ENCODE peak calls at places on chromosomes 5 and 9, in nine cellular contexts. K is HCT116, J is upper lobe of right lung, H is IMR-90, C is astrocyte of the cerebellum, L is Caco-2, Y is Peyer's patch, F is psoas muscle, U is breast epithelium. O is an unnamed sample.

GRCh38 chr5:125465703-125466102 is 719.3 kb upstream of the ZNF608 start:
- DNase-seq in K (no peak), J (no peak), H (no peak), C (no peak), L (no peak), Y (no peak), F (no peak), U (no peak), O (no peak)

GRCh38 chr9:121771418-121771817 is 120.0 kb downstream of the DAB2IP start:
- DNase-seq in K (no peak), J (peak), H (no peak), C (no peak), L (no peak), Y (peak), F (no peak), U (no peak), O (no peak)

GRCh38 chr9:113005777-113006176 is 6.2 kb downstream of the ZNF883 start:
- DNase-seq in K (no peak), J (no peak), H (no peak), C (no peak), L (no peak), Y (no peak), F (no peak), U (no peak), O (no peak)

GRCh38 chr9:131721096-131721495 is 18.8 kb downstream of the RAPGEF1 start:
- DNase-seq in K (no peak), J (no peak), H (no peak), C (no peak), L (no peak), Y (no peak), F (no peak), U (no peak), O (no peak)

GRCh38 chr5:61635271-61635670 is 303.2 kb downstream of the ZSWIM6 start:
- DNase-seq in K (no peak), J (no peak), H (no peak), C (no peak), L (no peak), Y (no peak), F (no peak), U (no peak), O (no peak)

GRCh38 chr9:37953775-37954437 is 50.0 kb upstream of the SLC25A51 start:
- DNase-seq in K (peak), J (no peak), H (peak), C (peak), L (no peak), Y (no peak), F (peak), U (no peak), O (peak)

GRCh38 chr5:116394186-116394867 is 180.3 kb downstream of the SEMA6A start:
- DNase-seq in K (no peak), J (no peak), H (peak), C (no peak), L (no peak), Y (no peak), F (no peak), U (no peak), O (no peak)

GRCh38 chr5:40682431-40683017 is 2.8 kb downstream of the PTGER4 start:
- DNase-seq in K (no peak), J (no peak), H (peak), C (no peak), L (no peak), Y (no peak), F (no peak), U (no peak), O (peak)

GRCh38 chr9:125066839-125067619 is 76.3 kb downstream of the SCAI start:
- DNase-seq in K (no peak), J (no peak), H (peak), C (no peak), L (no peak), Y (no peak), F (no peak), U (no peak), O (peak)

GRCh38 chr9:91426123-91426745 is 2.6 kb upstream of the NFIL3 start:
- DNase-seq in K (peak), J (no peak), H (peak), C (no peak), L (no peak), Y (no peak), F (no peak), U (no peak), O (peak)

GRCh38 chr5:10565785-10566506 is 2.1 kb downstream of the ANKRD33B start:
- DNase-seq in K (no peak), J (no peak), H (no peak), C (no peak), L (no peak), Y (no peak), F (no peak), U (no peak), O (no peak)

GRCh38 chr9:77725820-77726219 is 77.7 kb upstream of the GNA14 start:
- DNase-seq in K (no peak), J (no peak), H (no peak), C (no peak), L (no peak), Y (no peak), F (no peak), U (no peak), O (no peak)

GRCh38 chr5:72878854-72879253 is 62.4 kb downstream of the TNPO1 start:
- DNase-seq in K (no peak), J (no peak), H (no peak), C (peak), L (no peak), Y (no peak), F (no peak), U (no peak), O (peak)

GRCh38 chr5:65483474-65484346 is 2.0 kb upstream of the ADAMTS6 start:
- DNase-seq in K (peak), J (no peak), H (peak), C (peak), L (no peak), Y (no peak), F (no peak), U (no peak), O (peak)

GRCh38 chr9:119639287-119639955 is 270.2 kb upstream of the BRINP1 start:
- DNase-seq in K (no peak), J (no peak), H (no peak), C (peak), L (no peak), Y (no peak), F (no peak), U (no peak), O (peak)

GRCh38 chr9:113950195-113951031 is 74.3 kb downstream of the ZNF618 start:
- DNase-seq in K (no peak), J (no peak), H (no peak), C (no peak), L (no peak), Y (no peak), F (no peak), U (no peak), O (no peak)

GRCh38 chr5:75951158-75951557 is 132.0 kb upstream of the SV2C start:
- DNase-seq in K (no peak), J (no peak), H (no peak), C (no peak), L (no peak), Y (no peak), F (no peak), U (no peak), O (no peak)

GRCh38 chr5:172110921-172111873 is 76.8 kb downstream of the STK10 start:
- DNase-seq in K (no peak), J (peak), H (peak), C (no peak), L (no peak), Y (peak), F (peak), U (no peak), O (peak)

GRCh38 chr5:116378007-116378831 is 196.4 kb downstream of the SEMA6A start:
- DNase-seq in K (no peak), J (no peak), H (no peak), C (no peak), L (no peak), Y (no peak), F (no peak), U (no peak), O (no peak)

DNA sequence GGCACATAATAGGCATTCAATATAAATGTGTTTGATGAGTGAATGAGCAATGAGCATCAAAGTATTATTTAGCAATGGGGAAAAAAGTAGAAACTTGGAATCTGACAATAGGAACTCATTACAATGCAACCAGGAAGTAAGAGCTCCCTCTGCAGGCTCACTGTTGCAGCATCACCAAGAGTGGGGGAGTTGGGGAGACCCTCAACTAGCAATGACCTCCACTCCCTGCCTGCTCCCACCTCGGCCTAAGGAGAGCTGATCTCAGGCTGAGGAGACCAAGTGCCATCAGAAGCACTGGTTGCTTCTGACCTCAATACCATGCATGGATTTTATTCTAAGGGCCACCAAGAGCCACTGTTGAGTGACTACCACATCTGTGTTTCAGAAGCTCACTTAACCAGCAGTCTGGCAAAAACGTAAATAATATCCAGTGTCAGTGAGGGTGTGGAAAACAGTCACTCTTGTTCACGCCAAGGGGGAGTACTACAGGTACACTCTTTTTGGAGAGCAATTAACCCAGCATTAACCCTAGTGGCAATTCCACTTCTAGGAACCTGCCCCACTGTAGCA is 8.0 kb downstream of the VDAC1 start:
- DNase-seq in K (no peak), J (no peak), H (no peak), C (no peak), L (no peak), Y (no peak), F (no peak), U (no peak), O (no peak)
- TF ChIP-seq CTCF in K (peak), J (peak), H (peak), C (peak), L (peak), Y (no peak), F (no peak), U (no peak), O (peak)

DNA sequence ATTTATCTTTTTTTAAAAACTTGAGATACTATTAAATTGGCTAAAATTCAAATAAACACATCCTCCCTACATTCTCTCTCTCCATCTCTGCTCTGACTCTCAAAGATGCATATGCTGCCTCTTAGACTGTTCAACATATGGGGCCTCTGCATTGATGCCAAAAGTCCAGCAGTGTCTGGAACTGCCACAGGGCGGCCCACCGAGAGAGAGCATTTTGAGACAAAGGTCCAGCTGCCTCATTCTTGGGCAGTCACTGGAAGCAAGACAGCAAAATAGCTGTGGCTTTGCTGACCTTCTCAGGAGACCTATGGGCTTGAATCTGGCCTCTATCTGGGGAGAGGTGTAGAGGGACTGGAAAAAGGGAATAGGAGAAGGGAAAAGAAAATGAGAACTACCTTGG is 12.9 kb upstream of the TSSK1B start:
- DNase-seq in K (no peak), J (no peak), H (no peak), C (no peak), L (no peak), Y (no peak), F (no peak), U (no peak), O (peak)
- TF ChIP-seq CTCF in K (peak), J (no peak), H (no peak), C (peak), L (peak), Y (no peak), F (no peak), U (no peak), O (peak)

DNA sequence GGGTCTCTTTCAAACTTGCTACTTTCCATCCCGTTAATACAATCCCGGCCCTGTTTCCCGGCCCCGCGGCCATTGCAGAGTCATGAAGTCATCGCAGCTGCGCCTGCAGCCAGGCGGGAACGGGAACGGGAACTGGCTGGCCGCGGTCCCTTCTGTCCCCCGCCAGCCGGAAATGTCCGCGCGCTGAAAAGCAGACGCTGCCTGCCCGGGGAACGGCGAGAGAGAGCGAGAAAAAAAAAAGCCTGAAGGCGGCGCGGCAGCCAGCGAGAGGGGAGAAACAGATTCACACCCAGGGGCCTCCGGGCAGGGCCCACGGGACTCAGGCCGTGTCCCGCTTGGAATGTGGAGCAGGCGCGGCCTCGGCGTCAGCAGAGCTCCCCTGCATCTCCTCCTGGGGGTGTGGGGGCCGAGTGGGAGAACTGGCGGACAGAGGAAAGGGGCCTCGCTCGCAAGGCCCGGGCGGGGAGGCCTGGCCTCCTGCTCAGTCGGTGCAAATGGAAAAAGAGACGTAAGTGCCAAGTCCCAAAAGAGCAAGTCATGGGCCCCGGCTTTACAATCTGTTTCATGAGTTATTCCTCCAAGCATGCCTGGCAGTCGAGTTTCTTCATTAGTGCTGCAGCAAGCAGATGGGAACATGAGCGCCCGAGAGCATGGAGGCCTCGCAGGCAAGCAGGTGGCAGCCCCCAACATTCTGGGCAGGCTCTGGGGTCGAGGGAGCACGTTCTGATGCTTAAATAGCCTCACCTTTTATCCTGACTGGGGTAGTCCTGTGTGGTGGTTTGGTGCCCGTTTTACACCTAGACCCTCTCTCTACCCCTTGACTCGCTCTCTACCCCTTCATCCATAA is 201.3 kb upstream of the GAS1 start:
- DNase-seq in K (no peak), J (peak), H (peak), C (peak), L (no peak), Y (peak), F (peak), U (peak), O (peak)
- TF ChIP-seq CTCF in K (no peak), J (peak), H (peak), C (peak), L (no peak), Y (no peak), F (no peak), U (no peak), O (peak)

GRCh38 chr5:11655681-11656080 is 248.6 kb downstream of the CTNND2 start:
- DNase-seq in K (no peak), J (no peak), H (no peak), C (no peak), L (no peak), Y (no peak), F (no peak), U (no peak), O (no peak)
- TF ChIP-seq CTCF in K (no peak), J (no peak), H (no peak), C (no peak), L (no peak), Y (no peak), F (no peak), U (no peak), O (no peak)

GRCh38 chr5:177519463-177520235 is 2.9 kb upstream of the DDX41 start:
- DNase-seq in K (no peak), J (peak), H (no peak), C (no peak), L (no peak), Y (peak), F (no peak), U (no peak), O (no peak)

GRCh38 chr5:177515580-177515979 is 1.2 kb downstream of the DDX41 start:
- DNase-seq in K (no peak), J (no peak), H (no peak), C (no peak), L (no peak), Y (no peak), F (no peak), U (no peak), O (no peak)

GRCh38 chr5:177514541-177514940 is 2.2 kb downstream of the DDX41 start:
- DNase-seq in K (no peak), J (no peak), H (no peak), C (no peak), L (no peak), Y (no peak), F (no peak), U (no peak), O (no peak)

GRCh38 chr5:177513500-177513899 is 3.3 kb downstream of the DDX41 start:
- DNase-seq in K (no peak), J (no peak), H (no peak), C (no peak), L (no peak), Y (no peak), F (no peak), U (no peak), O (no peak)

GRCh38 chr5:177516601-177517568 is at the start of gene DDX41:
- DNase-seq in K (peak), J (peak), H (peak), C (peak), L (peak), Y (peak), F (peak), U (peak), O (peak)
- TF ChIP-seq CTCF in K (no peak), J (no peak), H (no peak), C (no peak), L (no peak), Y (peak), F (no peak), U (no peak), O (no peak)

GRCh38 chr9:15813076-15813475 is 260.2 kb downstream of the CCDC171 start:
- DNase-seq in K (no peak), J (no peak), H (no peak), C (no peak), L (no peak), Y (no peak), F (no peak), U (no peak), O (no peak)
- TF ChIP-seq CTCF in K (no peak), J (no peak), H (no peak), C (no peak), L (no peak), Y (no peak), F (no peak), U (no peak), O (no peak)

DNA sequence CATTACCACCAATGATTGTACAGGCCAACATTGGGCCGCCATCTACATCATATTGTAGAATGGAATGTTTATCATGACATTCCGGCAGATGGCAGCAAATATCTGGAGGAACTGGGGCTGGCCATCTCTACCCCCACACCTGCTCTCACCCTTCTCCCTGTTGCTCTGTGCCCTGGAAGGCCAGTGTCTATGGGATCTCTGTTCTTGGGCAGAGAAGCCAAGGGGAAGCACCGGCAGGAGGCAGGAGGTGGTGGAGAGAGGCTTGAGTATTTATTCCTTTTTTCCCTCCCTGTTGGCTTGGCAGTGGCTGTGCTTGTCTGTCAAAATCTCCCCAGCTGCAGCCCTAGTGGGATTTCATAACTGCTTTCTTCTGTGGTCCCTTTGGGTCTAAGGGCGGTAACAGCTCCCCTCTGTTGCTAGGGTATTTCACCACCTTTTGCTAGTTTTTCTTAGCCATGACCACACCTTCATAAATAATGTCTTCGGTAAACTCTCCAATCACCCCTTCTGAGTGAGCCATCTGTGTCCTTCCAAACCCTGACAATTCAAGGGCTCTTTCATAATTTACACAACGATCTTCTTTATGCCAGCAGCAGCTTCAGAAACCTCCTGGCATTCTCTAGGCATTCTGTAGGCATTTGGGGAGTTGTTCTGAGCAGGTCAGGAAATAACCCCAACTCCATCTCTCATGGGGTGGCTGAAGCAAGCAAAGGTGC is 225.8 kb downstream of the MELK start:
- DNase-seq in K (no peak), J (no peak), H (no peak), C (no peak), L (peak), Y (no peak), F (no peak), U (no peak), O (no peak)
- TF ChIP-seq CTCF in K (no peak), J (no peak), H (no peak), C (no peak), L (peak), Y (no peak), F (no peak), U (no peak), O (no peak)

GRCh38 chr9:69809304-69809863 is 11.2 kb upstream of the CFAP95 start:
- DNase-seq in K (peak), J (no peak), H (peak), C (no peak), L (no peak), Y (no peak), F (no peak), U (no peak), O (peak)
- TF ChIP-seq CTCF in K (peak), J (peak), H (peak), C (peak), L (no peak), Y (no peak), F (no peak), U (no peak), O (peak)

GRCh38 chr5:168422431-168422830 is 63.8 kb upstream of the RARS1 start:
- DNase-seq in K (peak), J (no peak), H (no peak), C (no peak), L (no peak), Y (no peak), F (no peak), U (no peak), O (no peak)
- TF ChIP-seq CTCF in K (peak), J (no peak), H (peak), C (peak), L (peak), Y (peak), F (no peak), U (peak), O (peak)

O was measured in astrocyte of the spinal cord.